ENCODE peak calls at places on chromosome 4, in five cellular contexts. T is left lung, E is prostate gland, A is heart right ventricle, G is mucosa of descending colon. V is an unnamed sample.

GRCh38 chr4:7547368-7548040 is 112.8 kb upstream of the PSAPL1 start:
- DNase-seq in T (no peak), E (peak; percentile 59), A (no peak), G (no peak), V (peak; percentile 34)

GRCh38 chr4:107018336-107018735 is 17.8 kb downstream of the DKK2 start:
- DNase-seq in T (no peak), E (no peak), A (no peak), G (no peak), V (no peak)

GRCh38 chr4:174794706-174795105 is 34.3 kb downstream of the GLRA3 start:
- DNase-seq in T (no peak), E (no peak), A (no peak), G (no peak), V (no peak)

GRCh38 chr4:76539979-76540378 is 105.0 kb downstream of the SHROOM3 start:
- DNase-seq in T (no peak), E (no peak), A (no peak), G (no peak), V (no peak)

GRCh38 chr4:75745192-75745591 is 20.8 kb downstream of the USO1 start:
- DNase-seq in T (no peak), E (no peak), A (no peak), G (no peak), V (no peak)

GRCh38 chr4:103091601-103092223 is 7.9 kb downstream of the BDH2 start:
- DNase-seq in T (no peak), E (peak; percentile 10), A (no peak), G (peak; percentile 56), V (no peak)

GRCh38 chr4:41795796-41796195 is 47.3 kb upstream of the PHOX2B start:
- DNase-seq in T (no peak), E (no peak), A (no peak), G (no peak), V (no peak)

GRCh38 chr4:16289872-16290554 is 63.7 kb upstream of the TAPT1 start:
- DNase-seq in T (no peak), E (no peak), A (no peak), G (peak; percentile 51), V (no peak)

GRCh38 chr4:126604273-126604867 is 1028.4 kb upstream of the INTU start:
- DNase-seq in T (no peak), E (no peak), A (no peak), G (peak; percentile 20), V (no peak)

GRCh38 chr4:54487491-54487890 is 170.3 kb upstream of the KIT start:
- DNase-seq in T (no peak), E (no peak), A (no peak), G (no peak), V (no peak)

GRCh38 chr4:82371398-82371972 is 2.3 kb downstream of the HNRNPD start:
- DNase-seq in T (no peak), E (no peak), A (no peak), G (no peak), V (no peak)

GRCh38 chr4:26860922-26861433 is 337 bp downstream of the STIM2 start:
- DNase-seq in T (peak; percentile 90), E (peak; percentile 33), A (peak; percentile 66), G (peak; percentile 52), V (peak; percentile 85)

GRCh38 chr4:40719008-40719623 is 30.6 kb upstream of the NSUN7 start:
- DNase-seq in T (no peak), E (peak; percentile 46), A (no peak), G (peak; percentile 45), V (no peak)

GRCh38 chr4:146638801-146639351 is at the start of gene POU4F2:
- DNase-seq in T (peak; percentile 80), E (no peak), A (no peak), G (no peak), V (no peak)

GRCh38 chr4:130808492-130808891 is 1712.5 kb downstream of the C4orf33 start:
- DNase-seq in T (no peak), E (no peak), A (no peak), G (no peak), V (no peak)

GRCh38 chr4:151004222-151004621 is 10.9 kb downstream of the LRBA start:
- DNase-seq in T (no peak), E (no peak), A (no peak), G (no peak), V (no peak)

GRCh38 chr4:169604131-169604900 is 8.1 kb downstream of the NEK1 start:
- DNase-seq in T (no peak), E (no peak), A (no peak), G (no peak), V (no peak)

GRCh38 chr4:41734366-41734765 is 14.2 kb downstream of the PHOX2B start:
- DNase-seq in T (no peak), E (no peak), A (no peak), G (no peak), V (no peak)

GRCh38 chr4:118557298-118557851 is 127.8 kb upstream of the METTL14 start:
- DNase-seq in T (no peak), E (peak; percentile 58), A (no peak), G (no peak), V (no peak)

GRCh38 chr4:101155368-101155767 is 192.0 kb downstream of the PPP3CA start:
- DNase-seq in T (no peak), E (no peak), A (no peak), G (no peak), V (no peak)

GRCh38 chr4:41533685-41534084 is 4.3 kb upstream of the LIMCH1 start:
- DNase-seq in T (no peak), E (no peak), A (no peak), G (no peak), V (no peak)

GRCh38 chr4:22179124-22179874 is 230.7 kb upstream of the KCNIP4 start:
- DNase-seq in T (no peak), E (no peak), A (no peak), G (no peak), V (no peak)

GRCh38 chr4:86487738-86488137 is 106.4 kb upstream of the PTPN13 start:
- DNase-seq in T (no peak), E (no peak), A (no peak), G (no peak), V (no peak)

GRCh38 chr4:29277381-29277780 is 1442.8 kb upstream of the PCDH7 start:
- DNase-seq in T (no peak), E (no peak), A (no peak), G (no peak), V (no peak)

GRCh38 chr4:128220286-128221235 is 67.1 kb downstream of the PGRMC2 start:
- DNase-seq in T (no peak), E (no peak), A (no peak), G (no peak), V (no peak)

GRCh38 chr4:28776004-28776403 is 1915.4 kb downstream of the STIM2 start:
- DNase-seq in T (no peak), E (no peak), A (no peak), G (no peak), V (no peak)

GRCh38 chr4:8277356-8278008 is 7.9 kb downstream of the HTRA3 start:
- DNase-seq in T (peak; percentile 46), E (no peak), A (peak; percentile 11), G (no peak), V (peak; percentile 21)

GRCh38 chr4:25816591-25817058 is 46.2 kb downstream of the SEL1L3 start:
- DNase-seq in T (no peak), E (no peak), A (no peak), G (no peak), V (no peak)

GRCh38 chr4:25814737-25815136 is 48.1 kb downstream of the SEL1L3 start:
- DNase-seq in T (no peak), E (no peak), A (no peak), G (no peak), V (no peak)

GRCh38 chr4:25818293-25819240 is 44.2 kb downstream of the SEL1L3 start:
- DNase-seq in T (no peak), E (no peak), A (no peak), G (no peak), V (no peak)

GRCh38 chr4:25815586-25815985 is 47.2 kb downstream of the SEL1L3 start:
- DNase-seq in T (no peak), E (no peak), A (no peak), G (no peak), V (no peak)

GRCh38 chr4:25817059-25817681 is 45.6 kb downstream of the SEL1L3 start:
- DNase-seq in T (no peak), E (no peak), A (no peak), G (no peak), V (no peak)
- H3K4me1 ChIP-seq in T (peaks cover 3% of the 10 kb centered on the region), E (no peaks in the 10 kb centered on the region), A (peaks cover 17% of the 10 kb centered on the region), G (no peaks in the 10 kb centered on the region), V (peaks cover 4% of the 10 kb centered on the region)

GRCh38 chr4:108529102-108529501 is 91.3 kb upstream of the RPL34 start:
- DNase-seq in T (no peak), E (no peak), A (no peak), G (no peak), V (no peak)

GRCh38 chr4:108529984-108530901 is 90.1 kb upstream of the RPL34 start:
- DNase-seq in T (no peak), E (no peak), A (no peak), G (no peak), V (no peak)

GRCh38 chr4:108531461-108531860 is 88.9 kb upstream of the RPL34 start:
- DNase-seq in T (no peak), E (no peak), A (no peak), G (no peak), V (no peak)

GRCh38 chr4:108532187-108532586 is 88.2 kb upstream of the RPL34 start:
- DNase-seq in T (no peak), E (no peak), A (no peak), G (no peak), V (no peak)

GRCh38 chr4:108527729-108528128 is 92.6 kb upstream of the RPL34 start:
- DNase-seq in T (no peak), E (no peak), A (no peak), G (peak; percentile 10), V (no peak)
- H3K4me1 ChIP-seq in T (no peaks in the 10 kb centered on the region), E (no peaks in the 10 kb centered on the region), A (no peaks in the 10 kb centered on the region), G (no peaks in the 10 kb centered on the region), V (no peaks in the 10 kb centered on the region)

GRCh38 chr4:153534792-153535629 is 68.9 kb downstream of the TMEM131L start:
- DNase-seq in T (no peak), E (no peak), A (no peak), G (no peak), V (no peak)

GRCh38 chr4:153532636-153533035 is 66.5 kb downstream of the TMEM131L start:
- DNase-seq in T (no peak), E (no peak), A (no peak), G (no peak), V (no peak)

GRCh38 chr4:153530996-153531375 is 64.8 kb downstream of the TMEM131L start:
- DNase-seq in T (no peak), E (no peak), A (no peak), G (no peak), V (no peak)

GRCh38 chr4:153532227-153532626 is 66.1 kb downstream of the TMEM131L start:
- DNase-seq in T (no peak), E (no peak), A (no peak), G (no peak), V (no peak)

DNA sequence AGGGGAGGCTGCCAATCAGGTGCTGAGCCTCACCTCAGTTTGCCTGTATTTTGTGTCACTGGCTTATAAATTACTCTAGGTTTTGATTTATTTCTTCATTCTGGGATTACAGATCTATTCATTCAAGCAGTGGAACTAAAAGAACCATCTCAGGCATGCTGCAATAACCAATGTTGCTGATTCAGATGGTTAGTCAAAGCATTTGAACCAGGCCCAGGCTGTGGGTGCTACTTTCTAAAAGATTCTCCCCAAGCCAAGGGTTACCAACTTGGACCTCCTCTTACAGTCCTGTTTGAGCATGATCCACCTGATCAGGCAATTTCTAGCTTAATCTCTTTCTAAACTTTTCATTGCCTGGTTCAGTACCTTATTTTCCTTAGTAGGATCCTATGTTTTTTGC is 67.2 kb downstream of the TMEM131L start:
- DNase-seq in T (no peak), E (no peak), A (no peak), G (no peak), V (no peak)
- H3K4me1 ChIP-seq in T (peaks cover 9% of the 10 kb centered on the region), E (peaks cover 2% of the 10 kb centered on the region), A (peaks cover 77% of the 10 kb centered on the region), G (peaks cover 20% of the 10 kb centered on the region), V (peaks cover 69% of the 10 kb centered on the region)

GRCh38 chr4:143375326-143376073 is 38.8 kb downstream of the GAB1 start:
- DNase-seq in T (no peak), E (no peak), A (no peak), G (peak; percentile 49), V (peak; percentile 37)
- H3K4me1 ChIP-seq in T (peaks cover 16% of the 10 kb centered on the region), E (no peaks in the 10 kb centered on the region), A (peaks cover 86% of the 10 kb centered on the region), G (peaks cover 9% of the 10 kb centered on the region), V (peaks cover 86% of the 10 kb centered on the region)

V was measured in heart left ventricle.